ENCODE peak calls at places on chromosomes 11 and 22, in ten cellular contexts. One of them, this sample, is unnamed.

GRCh38 chr11:94417386-94417987 is 16.3 kb upstream of the GPR83 start:
- DNase-seq in adrenal gland: no peak
- DNase-seq in AG09319: peak
- DNase-seq in stimulated activated CD4-positive, alpha-beta T cell treated with anti-CD3 and anti-CD28 coated beads, Interleukin-1b, Interleukin-23, amount 100 ng/mL, for 24 hours: no peak
- DNase-seq in activated effector memory CD4-positive, alpha-beta T cell treated with Interleukin-2 at 50 U/mL for 16 hours: no peak
- DNase-seq in A172: peak
- DNase-seq in psoas muscle: no peak
- DNase-seq in NCI-H1436: no peak
- DNase-seq in transverse colon: no peak
- DNase-seq in globus pallidus: peak
- DNase-seq in this sample: no peak

GRCh38 chr11:94786264-94787126 is 18.3 kb downstream of the AMOTL1 start:
- DNase-seq in adrenal gland: no peak
- DNase-seq in transverse colon: no peak
- DNase-seq in stimulated activated CD4-positive, alpha-beta T cell treated with anti-CD3 and anti-CD28 coated beads, Interleukin-1b, Interleukin-23, amount 100 ng/mL, for 24 hours: no peak
- DNase-seq in globus pallidus: peak
- DNase-seq in activated effector memory CD4-positive, alpha-beta T cell treated with Interleukin-2 at 50 U/mL for 16 hours: no peak
- DNase-seq in NCI-H1436: no peak
- DNase-seq in AG09319: no peak
- DNase-seq in A172: no peak
- DNase-seq in psoas muscle: no peak
- DNase-seq in this sample: no peak

GRCh38 chr11:101129203-101129943 is at the start of gene PGR:
- DNase-seq in AG09319: no peak
- DNase-seq in NCI-H1436: no peak
- DNase-seq in transverse colon: peak
- DNase-seq in psoas muscle: peak
- DNase-seq in adrenal gland: peak
- DNase-seq in globus pallidus: no peak
- DNase-seq in A172: no peak
- DNase-seq in activated effector memory CD4-positive, alpha-beta T cell treated with Interleukin-2 at 50 U/mL for 16 hours: no peak
- DNase-seq in stimulated activated CD4-positive, alpha-beta T cell treated with anti-CD3 and anti-CD28 coated beads, Interleukin-1b, Interleukin-23, amount 100 ng/mL, for 24 hours: no peak
- DNase-seq in this sample: peak

GRCh38 chr22:37427711-37428635 is 694 bp upstream of the ELFN2 start:
- DNase-seq in AG09319: no peak
- DNase-seq in transverse colon: no peak
- DNase-seq in globus pallidus: no peak
- DNase-seq in NCI-H1436: no peak
- DNase-seq in activated effector memory CD4-positive, alpha-beta T cell treated with Interleukin-2 at 50 U/mL for 16 hours: no peak
- DNase-seq in psoas muscle: no peak
- DNase-seq in A172: no peak
- DNase-seq in stimulated activated CD4-positive, alpha-beta T cell treated with anti-CD3 and anti-CD28 coated beads, Interleukin-1b, Interleukin-23, amount 100 ng/mL, for 24 hours: no peak
- DNase-seq in adrenal gland: no peak
- DNase-seq in this sample: no peak

GRCh38 chr11:82889133-82890001 is 10.9 kb downstream of the PRCP start:
- DNase-seq in AG09319: no peak
- DNase-seq in A172: peak
- DNase-seq in NCI-H1436: no peak
- DNase-seq in activated effector memory CD4-positive, alpha-beta T cell treated with Interleukin-2 at 50 U/mL for 16 hours: no peak
- DNase-seq in stimulated activated CD4-positive, alpha-beta T cell treated with anti-CD3 and anti-CD28 coated beads, Interleukin-1b, Interleukin-23, amount 100 ng/mL, for 24 hours: no peak
- DNase-seq in adrenal gland: no peak
- DNase-seq in psoas muscle: no peak
- DNase-seq in transverse colon: no peak
- DNase-seq in globus pallidus: no peak
- DNase-seq in this sample: no peak

GRCh38 chr11:120709808-120710207 is 198.3 kb downstream of the GRIK4 start:
- DNase-seq in NCI-H1436: no peak
- DNase-seq in activated effector memory CD4-positive, alpha-beta T cell treated with Interleukin-2 at 50 U/mL for 16 hours: no peak
- DNase-seq in adrenal gland: no peak
- DNase-seq in A172: no peak
- DNase-seq in globus pallidus: no peak
- DNase-seq in stimulated activated CD4-positive, alpha-beta T cell treated with anti-CD3 and anti-CD28 coated beads, Interleukin-1b, Interleukin-23, amount 100 ng/mL, for 24 hours: no peak
- DNase-seq in AG09319: no peak
- DNase-seq in transverse colon: no peak
- DNase-seq in psoas muscle: no peak
- DNase-seq in this sample: no peak

GRCh38 chr11:841981-842369 is 354 bp downstream of the POLR2L start:
- DNase-seq in transverse colon: no peak
- DNase-seq in NCI-H1436: no peak
- DNase-seq in globus pallidus: no peak
- DNase-seq in adrenal gland: no peak
- DNase-seq in AG09319: no peak
- DNase-seq in activated effector memory CD4-positive, alpha-beta T cell treated with Interleukin-2 at 50 U/mL for 16 hours: no peak
- DNase-seq in A172: no peak
- DNase-seq in stimulated activated CD4-positive, alpha-beta T cell treated with anti-CD3 and anti-CD28 coated beads, Interleukin-1b, Interleukin-23, amount 100 ng/mL, for 24 hours: no peak
- DNase-seq in psoas muscle: no peak
- DNase-seq in this sample: no peak

GRCh38 chr11:41245704-41246398 is 213.6 kb downstream of the LRRC4C start:
- DNase-seq in psoas muscle: peak
- DNase-seq in adrenal gland: no peak
- DNase-seq in stimulated activated CD4-positive, alpha-beta T cell treated with anti-CD3 and anti-CD28 coated beads, Interleukin-1b, Interleukin-23, amount 100 ng/mL, for 24 hours: no peak
- DNase-seq in AG09319: no peak
- DNase-seq in NCI-H1436: no peak
- DNase-seq in globus pallidus: no peak
- DNase-seq in transverse colon: no peak
- DNase-seq in activated effector memory CD4-positive, alpha-beta T cell treated with Interleukin-2 at 50 U/mL for 16 hours: no peak
- DNase-seq in A172: no peak
- DNase-seq in this sample: peak

GRCh38 chr11:85089654-85090053 is 537.5 kb downstream of the DLG2 start:
- DNase-seq in AG09319: no peak
- DNase-seq in globus pallidus: no peak
- DNase-seq in activated effector memory CD4-positive, alpha-beta T cell treated with Interleukin-2 at 50 U/mL for 16 hours: no peak
- DNase-seq in A172: no peak
- DNase-seq in stimulated activated CD4-positive, alpha-beta T cell treated with anti-CD3 and anti-CD28 coated beads, Interleukin-1b, Interleukin-23, amount 100 ng/mL, for 24 hours: no peak
- DNase-seq in NCI-H1436: no peak
- DNase-seq in adrenal gland: no peak
- DNase-seq in psoas muscle: no peak
- DNase-seq in transverse colon: no peak
- DNase-seq in this sample: no peak

GRCh38 chr11:128052912-128053641 is 534.3 kb downstream of the ETS1 start:
- DNase-seq in A172: peak
- DNase-seq in adrenal gland: no peak
- DNase-seq in globus pallidus: no peak
- DNase-seq in transverse colon: no peak
- DNase-seq in psoas muscle: no peak
- DNase-seq in stimulated activated CD4-positive, alpha-beta T cell treated with anti-CD3 and anti-CD28 coated beads, Interleukin-1b, Interleukin-23, amount 100 ng/mL, for 24 hours: no peak
- DNase-seq in AG09319: peak
- DNase-seq in NCI-H1436: no peak
- DNase-seq in activated effector memory CD4-positive, alpha-beta T cell treated with Interleukin-2 at 50 U/mL for 16 hours: no peak
- DNase-seq in this sample: no peak

GRCh38 chr22:38040953-38041759 is 16.0 kb upstream of the PICK1 start:
- DNase-seq in stimulated activated CD4-positive, alpha-beta T cell treated with anti-CD3 and anti-CD28 coated beads, Interleukin-1b, Interleukin-23, amount 100 ng/mL, for 24 hours: no peak
- DNase-seq in AG09319: no peak
- DNase-seq in adrenal gland: no peak
- DNase-seq in psoas muscle: no peak
- DNase-seq in globus pallidus: no peak
- DNase-seq in activated effector memory CD4-positive, alpha-beta T cell treated with Interleukin-2 at 50 U/mL for 16 hours: no peak
- DNase-seq in A172: peak
- DNase-seq in NCI-H1436: no peak
- DNase-seq in transverse colon: no peak
- DNase-seq in this sample: no peak

GRCh38 chr22:44956835-44957234 is 53.0 kb downstream of the PHF21B start:
- DNase-seq in transverse colon: no peak
- DNase-seq in AG09319: no peak
- DNase-seq in psoas muscle: no peak
- DNase-seq in NCI-H1436: no peak
- DNase-seq in A172: no peak
- DNase-seq in activated effector memory CD4-positive, alpha-beta T cell treated with Interleukin-2 at 50 U/mL for 16 hours: no peak
- DNase-seq in globus pallidus: no peak
- DNase-seq in stimulated activated CD4-positive, alpha-beta T cell treated with anti-CD3 and anti-CD28 coated beads, Interleukin-1b, Interleukin-23, amount 100 ng/mL, for 24 hours: no peak
- DNase-seq in adrenal gland: no peak
- DNase-seq in this sample: no peak

GRCh38 chr11:116696381-116696941 is 76.3 kb downstream of the BUD13 start:
- DNase-seq in transverse colon: no peak
- DNase-seq in activated effector memory CD4-positive, alpha-beta T cell treated with Interleukin-2 at 50 U/mL for 16 hours: no peak
- DNase-seq in psoas muscle: no peak
- DNase-seq in AG09319: no peak
- DNase-seq in globus pallidus: no peak
- DNase-seq in stimulated activated CD4-positive, alpha-beta T cell treated with anti-CD3 and anti-CD28 coated beads, Interleukin-1b, Interleukin-23, amount 100 ng/mL, for 24 hours: no peak
- DNase-seq in adrenal gland: no peak
- DNase-seq in NCI-H1436: peak
- DNase-seq in A172: peak
- DNase-seq in this sample: no peak

GRCh38 chr11:9827700-9828099 is 163.8 kb downstream of the SWAP70 start:
- DNase-seq in globus pallidus: no peak
- DNase-seq in AG09319: no peak
- DNase-seq in transverse colon: no peak
- DNase-seq in adrenal gland: no peak
- DNase-seq in activated effector memory CD4-positive, alpha-beta T cell treated with Interleukin-2 at 50 U/mL for 16 hours: no peak
- DNase-seq in A172: no peak
- DNase-seq in NCI-H1436: no peak
- DNase-seq in stimulated activated CD4-positive, alpha-beta T cell treated with anti-CD3 and anti-CD28 coated beads, Interleukin-1b, Interleukin-23, amount 100 ng/mL, for 24 hours: no peak
- DNase-seq in psoas muscle: no peak
- DNase-seq in this sample: no peak

GRCh38 chr11:112968988-112969714 is 7.9 kb downstream of the NCAM1 start:
- DNase-seq in AG09319: no peak
- DNase-seq in stimulated activated CD4-positive, alpha-beta T cell treated with anti-CD3 and anti-CD28 coated beads, Interleukin-1b, Interleukin-23, amount 100 ng/mL, for 24 hours: no peak
- DNase-seq in NCI-H1436: no peak
- DNase-seq in psoas muscle: no peak
- DNase-seq in adrenal gland: no peak
- DNase-seq in activated effector memory CD4-positive, alpha-beta T cell treated with Interleukin-2 at 50 U/mL for 16 hours: no peak
- DNase-seq in A172: peak
- DNase-seq in globus pallidus: no peak
- DNase-seq in transverse colon: no peak
- DNase-seq in this sample: no peak

GRCh38 chr22:24284747-24285203 is 14.1 kb downstream of the SPECC1L start:
- DNase-seq in globus pallidus: no peak
- DNase-seq in transverse colon: no peak
- DNase-seq in AG09319: no peak
- DNase-seq in activated effector memory CD4-positive, alpha-beta T cell treated with Interleukin-2 at 50 U/mL for 16 hours: no peak
- DNase-seq in adrenal gland: no peak
- DNase-seq in psoas muscle: no peak
- DNase-seq in stimulated activated CD4-positive, alpha-beta T cell treated with anti-CD3 and anti-CD28 coated beads, Interleukin-1b, Interleukin-23, amount 100 ng/mL, for 24 hours: no peak
- DNase-seq in A172: no peak
- DNase-seq in NCI-H1436: no peak
- DNase-seq in this sample: no peak

GRCh38 chr11:86172894-86173293 is 71.7 kb upstream of the EED start:
- DNase-seq in AG09319: no peak
- DNase-seq in transverse colon: no peak
- DNase-seq in stimulated activated CD4-positive, alpha-beta T cell treated with anti-CD3 and anti-CD28 coated beads, Interleukin-1b, Interleukin-23, amount 100 ng/mL, for 24 hours: no peak
- DNase-seq in globus pallidus: no peak
- DNase-seq in activated effector memory CD4-positive, alpha-beta T cell treated with Interleukin-2 at 50 U/mL for 16 hours: no peak
- DNase-seq in A172: peak
- DNase-seq in adrenal gland: no peak
- DNase-seq in NCI-H1436: no peak
- DNase-seq in psoas muscle: no peak
- DNase-seq in this sample: no peak

GRCh38 chr11:61754534-61755482 is 2.4 kb downstream of the MYRF start:
- DNase-seq in transverse colon: no peak
- DNase-seq in A172: no peak
- DNase-seq in stimulated activated CD4-positive, alpha-beta T cell treated with anti-CD3 and anti-CD28 coated beads, Interleukin-1b, Interleukin-23, amount 100 ng/mL, for 24 hours: no peak
- DNase-seq in psoas muscle: no peak
- DNase-seq in NCI-H1436: no peak
- DNase-seq in globus pallidus: no peak
- DNase-seq in adrenal gland: no peak
- DNase-seq in AG09319: no peak
- DNase-seq in activated effector memory CD4-positive, alpha-beta T cell treated with Interleukin-2 at 50 U/mL for 16 hours: no peak
- DNase-seq in this sample: no peak

GRCh38 chr11:120511116-120511803 is at the start of gene GRIK4:
- DNase-seq in psoas muscle: peak
- DNase-seq in activated effector memory CD4-positive, alpha-beta T cell treated with Interleukin-2 at 50 U/mL for 16 hours: peak
- DNase-seq in transverse colon: peak
- DNase-seq in NCI-H1436: peak
- DNase-seq in adrenal gland: peak
- DNase-seq in globus pallidus: peak
- DNase-seq in stimulated activated CD4-positive, alpha-beta T cell treated with anti-CD3 and anti-CD28 coated beads, Interleukin-1b, Interleukin-23, amount 100 ng/mL, for 24 hours: peak
- DNase-seq in A172: peak
- DNase-seq in AG09319: peak
- DNase-seq in this sample: peak

GRCh38 chr11:115929618-115930129 is 425.5 kb upstream of the CADM1 start:
- DNase-seq in activated effector memory CD4-positive, alpha-beta T cell treated with Interleukin-2 at 50 U/mL for 16 hours: no peak
- DNase-seq in A172: no peak
- DNase-seq in psoas muscle: no peak
- DNase-seq in globus pallidus: no peak
- DNase-seq in adrenal gland: no peak
- DNase-seq in NCI-H1436: no peak
- DNase-seq in stimulated activated CD4-positive, alpha-beta T cell treated with anti-CD3 and anti-CD28 coated beads, Interleukin-1b, Interleukin-23, amount 100 ng/mL, for 24 hours: no peak
- DNase-seq in AG09319: no peak
- DNase-seq in transverse colon: no peak
- DNase-seq in this sample: no peak